ENCODE peak calls at places on chromosomes 6 and 20, in six cellular contexts. W is HFF-Myc, S is HepG2, F is choroid plexus epithelial cell, N is mucosa of descending colon, E is lower lobe of right lung. X is an unnamed sample.

GRCh38 chr6:13368716-13369115 is 40.4 kb upstream of the TBC1D7 start:
- DNase-seq in W (no peak), S (no peak), F (no peak), N (no peak), E (no peak), X (peak)

GRCh38 chr6:106870069-106870468 is 104.5 kb downstream of the CD24 start:
- DNase-seq in W (no peak), S (peak), F (peak), N (no peak), E (no peak), X (peak)

GRCh38 chr6:88814909-88815308 is 148.5 kb downstream of the RNGTT start:
- DNase-seq in W (no peak), S (peak), F (no peak), N (no peak), E (no peak), X (no peak)

GRCh38 chr20:34037121-34037520 is 43.4 kb downstream of the RALY start:
- DNase-seq in W (no peak), S (no peak), F (peak), N (no peak), E (no peak), X (no peak)

GRCh38 chr6:21595951-21596378 is 2.4 kb downstream of the SOX4 start:
- DNase-seq in W (no peak), S (no peak), F (no peak), N (no peak), E (no peak), X (no peak)

GRCh38 chr6:158408552-158409130 is 96.4 kb downstream of the TULP4 start:
- DNase-seq in W (no peak), S (no peak), F (peak), N (no peak), E (no peak), X (peak)

GRCh38 chr6:111870054-111870750 is 3.0 kb downstream of the FYN start:
- DNase-seq in W (no peak), S (peak), F (no peak), N (no peak), E (no peak), X (no peak)

GRCh38 chr6:19866900-19867627 is 29.9 kb downstream of the ID4 start:
- DNase-seq in W (peak), S (peak), F (peak), N (no peak), E (no peak), X (peak)

GRCh38 chr6:73854998-73855718 is 159.2 kb downstream of the CD109 start:
- DNase-seq in W (peak), S (peak), F (peak), N (peak), E (no peak), X (peak)

GRCh38 chr6:132218063-132218696 is 183.1 kb downstream of the MOXD1 start:
- DNase-seq in W (no peak), S (peak), F (peak), N (no peak), E (no peak), X (peak)

GRCh38 chr6:75893058-75893775 is 144.2 kb downstream of the MYO6 start:
- DNase-seq in W (peak), S (peak), F (peak), N (no peak), E (no peak), X (peak)

GRCh38 chr6:111657146-111657545 is 51.5 kb upstream of the TRAF3IP2 start:
- DNase-seq in W (no peak), S (peak), F (peak), N (no peak), E (no peak), X (peak)

GRCh38 chr6:156658186-156658585 is 119.0 kb upstream of the ARID1B start:
- DNase-seq in W (peak), S (no peak), F (peak), N (no peak), E (no peak), X (peak)

GRCh38 chr20:10167025-10167424 is 51.6 kb upstream of the SNAP25 start:
- DNase-seq in W (no peak), S (no peak), F (no peak), N (no peak), E (no peak), X (no peak)

GRCh38 chr6:474454-475185 is 83.1 kb downstream of the IRF4 start:
- DNase-seq in W (no peak), S (no peak), F (peak), N (peak), E (no peak), X (no peak)

GRCh38 chr6:51989789-51990188 is 97.6 kb downstream of the PKHD1 start:
- DNase-seq in W (no peak), S (no peak), F (no peak), N (no peak), E (no peak), X (no peak)

GRCh38 chr6:119979862-119980261 is 630.3 kb upstream of the MAN1A1 start:
- DNase-seq in W (no peak), S (peak), F (peak), N (no peak), E (no peak), X (peak)

GRCh38 chr20:62069741-62070216 is 4.1 kb upstream of the TAF4 start:
- DNase-seq in W (peak), S (no peak), F (peak), N (peak), E (no peak), X (peak)

GRCh38 chr20:57500235-57500634 is 24.7 kb downstream of the CTCFL start:
- DNase-seq in W (no peak), S (no peak), F (no peak), N (no peak), E (no peak), X (no peak)

GRCh38 chr20:10131612-10132345 is 86.9 kb upstream of the SNAP25 start:
- DNase-seq in W (peak), S (no peak), F (peak), N (no peak), E (no peak), X (peak)

GRCh38 chr20:50577175-50578018 is 67.2 kb downstream of the PTPN1 start:
- DNase-seq in W (no peak), S (no peak), F (no peak), N (peak), E (peak), X (no peak)

GRCh38 chr20:36802326-36803223 is 29.0 kb upstream of the DSN1 start:
- DNase-seq in W (no peak), S (no peak), F (peak), N (no peak), E (no peak), X (peak)

GRCh38 chr20:11379257-11380011 is 538.3 kb upstream of the BTBD3 start:
- DNase-seq in W (no peak), S (peak), F (peak), N (no peak), E (no peak), X (peak)

GRCh38 chr6:149934249-149935156 is 7.3 kb upstream of the ULBP2 start:
- DNase-seq in W (peak), S (peak), F (peak), N (peak), E (no peak), X (peak)

GRCh38 chr6:18118330-18118729 is 4.1 kb downstream of the NHLRC1 start:
- DNase-seq in W (no peak), S (no peak), F (no peak), N (no peak), E (no peak), X (no peak)

GRCh38 chr6:148854086-148854485 is 107.3 kb downstream of the UST start:
- DNase-seq in W (no peak), S (no peak), F (no peak), N (no peak), E (no peak), X (no peak)

GRCh38 chr6:44580901-44581300 is 193.4 kb downstream of the CDC5L start:
- DNase-seq in W (peak), S (no peak), F (peak), N (no peak), E (no peak), X (peak)

GRCh38 chr20:63783970-63784369 is 44.4 kb downstream of the SLC2A4RG start:
- DNase-seq in W (no peak), S (no peak), F (no peak), N (no peak), E (no peak), X (no peak)

GRCh38 chr6:157064502-157064901 is 258.8 kb downstream of the TMEM242 start:
- DNase-seq in W (no peak), S (no peak), F (no peak), N (no peak), E (no peak), X (no peak)

GRCh38 chr20:35539756-35540212 is 2.1 kb upstream of the ERGIC3 start:
- DNase-seq in W (no peak), S (peak), F (peak), N (peak), E (peak), X (peak)

GRCh38 chr6:130233332-130233731 is 10.6 kb upstream of the SAMD3 start:
- DNase-seq in W (no peak), S (no peak), F (peak), N (no peak), E (no peak), X (peak)

GRCh38 chr20:10297684-10298240 is 79.1 kb downstream of the SNAP25 start:
- DNase-seq in W (no peak), S (no peak), F (peak), N (no peak), E (no peak), X (no peak)

GRCh38 chr20:48286571-48287551 is 501.6 kb upstream of the SULF2 start:
- DNase-seq in W (no peak), S (peak), F (peak), N (no peak), E (no peak), X (no peak)

GRCh38 chr20:64049060-64049886 is at the start of gene SOX18:
- DNase-seq in W (no peak), S (no peak), F (peak), N (no peak), E (no peak), X (peak)

GRCh38 chr20:3374296-3374695 is 33.2 kb downstream of the DNAAF9 start:
- DNase-seq in W (no peak), S (no peak), F (no peak), N (no peak), E (no peak), X (no peak)

GRCh38 chr20:59751075-59751711 is 146.9 kb downstream of the PHACTR3 start:
- DNase-seq in W (no peak), S (peak), F (peak), N (peak), E (peak), X (peak)

GRCh38 chr6:146287691-146288369 is 255.8 kb upstream of the RAB32 start:
- DNase-seq in W (no peak), S (no peak), F (peak), N (no peak), E (no peak), X (peak)

GRCh38 chr6:90120327-90120726 is 176.3 kb downstream of the BACH2 start:
- DNase-seq in W (no peak), S (no peak), F (no peak), N (no peak), E (no peak), X (no peak)

GRCh38 chr20:48957521-48957920 is 36.0 kb downstream of the ARFGEF2 start:
- DNase-seq in W (no peak), S (no peak), F (no peak), N (no peak), E (no peak), X (peak)

DNA sequence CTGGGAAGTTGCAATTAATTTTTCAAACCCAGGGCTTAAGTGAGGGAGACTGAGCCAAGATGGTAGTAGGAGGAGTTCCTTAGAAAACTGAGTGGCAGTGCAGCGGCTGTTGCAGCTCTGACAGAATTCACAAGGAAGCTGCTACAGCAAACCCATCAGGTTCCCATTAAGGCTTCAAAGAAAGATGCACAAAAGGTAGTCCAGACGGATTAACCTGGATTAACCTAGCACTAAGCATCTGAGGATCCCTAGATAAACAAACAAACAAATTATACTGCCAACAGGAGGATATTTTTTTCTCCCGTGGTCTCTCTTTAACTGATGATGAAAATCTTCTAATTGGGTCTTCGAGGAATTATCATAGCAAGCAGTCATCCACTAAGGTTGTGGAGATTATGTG is 5.2 kb downstream of the TENT5A start:
- DNase-seq in W (no peak), S (no peak), F (no peak), N (no peak), E (no peak), X (no peak)
- H3K4me3 ChIP-seq in W (no peak), S (no peak), F (no peak), N (no peak), E (no peak), X (no peak)

GRCh38 chr6:34237722-34238506 is 1.2 kb downstream of the HMGA1 start:
- DNase-seq in W (no peak), S (peak), F (peak), N (peak), E (peak), X (peak)
- TF ChIP-seq CTCF in W (peak), S (peak), F (no peak), N (no peak), E (peak), X (peak)

GRCh38 chr6:26275663-26276062 is 89.3 kb upstream of the BTN3A2 start:
- DNase-seq in W (no peak), S (no peak), F (no peak), N (no peak), E (no peak), X (no peak)

GRCh38 chr6:26271640-26272090 is 93.3 kb upstream of the BTN3A2 start:
- DNase-seq in W (no peak), S (no peak), F (no peak), N (no peak), E (no peak), X (no peak)

GRCh38 chr6:26270903-26271639 is 93.9 kb upstream of the BTN3A2 start:
- DNase-seq in W (peak), S (no peak), F (peak), N (peak), E (peak), X (peak)

GRCh38 chr6:26272171-26272631 is 92.8 kb upstream of the BTN3A2 start:
- DNase-seq in W (no peak), S (no peak), F (peak), N (peak), E (peak), X (no peak)

DNA sequence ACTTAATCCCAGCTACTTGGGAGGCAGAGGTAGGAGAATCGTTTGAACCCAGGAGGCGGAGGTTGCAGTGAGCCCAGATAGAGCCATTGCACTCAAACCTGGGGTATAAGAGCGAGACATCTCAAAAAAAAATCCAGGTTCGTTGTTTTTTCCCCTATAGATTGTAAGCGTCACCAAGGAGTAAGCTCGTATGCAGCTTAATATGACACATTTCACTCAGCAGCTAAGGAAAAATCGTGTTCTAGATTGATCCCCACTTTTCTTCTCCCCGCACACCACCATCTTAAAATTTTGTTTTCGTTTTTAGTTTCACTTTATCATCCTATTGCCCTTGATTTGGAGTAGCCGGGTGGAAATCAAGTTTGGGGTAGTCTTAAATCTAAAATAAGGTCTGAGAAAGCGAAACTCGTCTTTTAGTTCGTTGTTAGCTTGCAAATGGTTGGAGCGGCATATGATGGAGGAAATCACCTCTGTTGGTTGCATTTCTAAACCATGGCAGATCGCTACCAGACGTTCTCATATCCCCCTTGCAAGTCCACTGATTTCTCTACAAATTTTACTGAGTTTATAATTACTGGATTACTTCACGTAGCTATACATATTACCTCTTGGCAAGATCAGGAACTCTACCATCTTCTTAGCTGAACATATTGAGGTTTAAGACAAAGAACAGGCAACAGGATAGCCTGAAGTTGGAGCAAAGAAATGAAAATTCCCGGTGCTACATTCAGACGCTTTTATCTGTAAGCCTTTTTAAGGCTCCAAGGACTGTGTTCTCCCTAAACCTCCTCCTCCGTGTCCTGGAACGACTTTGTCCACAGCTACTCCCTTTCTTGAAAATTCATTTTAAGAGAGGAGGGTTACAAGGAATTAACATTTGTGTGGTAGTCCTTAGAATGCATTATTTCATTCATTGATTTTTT is 91.1 kb upstream of the BTN3A2 start:
- DNase-seq in W (no peak), S (no peak), F (peak), N (no peak), E (no peak), X (peak)
- H3K4me3 ChIP-seq in W (peak), S (peak), F (peak), N (no peak), E (peak), X (peak)

DNA sequence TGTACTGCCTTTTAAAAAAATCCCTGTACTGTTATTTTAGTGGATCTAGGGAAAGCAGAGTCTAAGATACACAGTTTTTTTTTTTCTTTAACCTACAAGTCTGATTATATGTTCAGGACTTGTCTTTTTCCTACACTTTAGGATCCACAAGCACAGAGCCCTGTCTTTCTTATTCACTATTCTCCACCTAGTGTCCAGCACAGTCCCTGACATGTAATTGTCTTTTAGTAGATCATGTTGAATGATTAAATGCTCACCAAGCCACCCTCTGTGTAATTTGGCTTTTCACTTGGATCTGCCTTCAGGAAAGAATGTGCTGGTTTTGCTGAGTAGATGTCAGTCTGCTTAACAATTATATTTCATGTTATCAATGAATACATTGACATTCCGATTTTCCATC is 35.8 kb upstream of the YWHAB start:
- DNase-seq in W (no peak), S (no peak), F (peak), N (no peak), E (no peak), X (no peak)
- TF ChIP-seq CTCF in W (no peak), S (no peak), F (no peak), N (no peak), E (no peak), X (no peak)

DNA sequence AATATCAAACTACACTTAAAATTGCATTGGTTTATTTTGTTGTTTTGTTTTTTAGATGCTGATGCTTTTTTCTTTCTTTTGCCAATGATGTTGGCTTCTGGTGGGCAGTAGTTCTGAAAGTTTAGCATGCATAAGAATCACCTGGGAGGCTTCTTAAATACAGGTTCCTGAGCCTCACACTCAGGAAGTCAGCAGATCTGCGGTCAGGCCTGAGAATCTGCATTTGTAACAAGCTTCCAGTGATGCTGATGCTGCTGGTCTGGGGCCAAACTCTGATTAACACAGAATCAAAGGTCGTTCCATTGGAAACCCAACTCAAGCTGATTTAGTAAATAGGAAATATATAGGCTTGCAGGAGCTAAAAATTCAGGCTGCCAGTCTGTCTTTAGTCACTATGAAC is 412.9 kb upstream of the SPTLC3 start:
- DNase-seq in W (no peak), S (no peak), F (no peak), N (no peak), E (no peak), X (no peak)
- H3K4me3 ChIP-seq in W (no peak), S (no peak), F (no peak), N (no peak), E (no peak), X (no peak)

GRCh38 chr6:36924778-36925396 is 29.7 kb upstream of the PI16 start:
- DNase-seq in W (no peak), S (no peak), F (no peak), N (no peak), E (no peak), X (peak)

GRCh38 chr6:36917541-36918193 is 31.9 kb downstream of the C6orf89 start:
- DNase-seq in W (no peak), S (no peak), F (peak), N (no peak), E (peak), X (peak)

GRCh38 chr6:36920049-36920448 is 34.3 kb downstream of the C6orf89 start:
- DNase-seq in W (no peak), S (no peak), F (no peak), N (no peak), E (no peak), X (no peak)

GRCh38 chr6:36924131-36924530 is 30.4 kb upstream of the PI16 start:
- DNase-seq in W (no peak), S (no peak), F (peak), N (no peak), E (no peak), X (peak)

GRCh38 chr6:36920546-36920945 is 34.0 kb upstream of the PI16 start:
- DNase-seq in W (no peak), S (no peak), F (no peak), N (no peak), E (no peak), X (peak)
- TF ChIP-seq CTCF in W (no peak), S (no peak), F (no peak), N (no peak), E (no peak), X (no peak)

DNA sequence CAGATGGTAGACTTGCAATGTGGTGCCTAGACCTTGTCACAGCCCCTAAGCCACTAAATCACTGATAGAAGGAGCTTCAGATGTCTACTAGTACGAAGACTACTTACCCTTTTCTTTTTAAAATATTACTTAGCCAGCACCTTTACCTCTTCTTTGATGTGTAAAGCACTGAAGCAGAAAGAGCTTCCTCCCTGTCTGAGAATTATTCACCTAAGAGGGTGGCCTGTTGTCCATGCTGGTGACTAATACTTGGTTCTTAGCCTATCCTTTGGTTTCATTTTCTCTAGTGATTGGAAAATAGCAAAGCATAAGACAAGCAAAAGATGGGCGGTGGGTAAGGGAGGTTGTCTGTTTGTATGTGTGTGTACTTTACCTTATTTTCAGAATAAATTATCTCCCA is 794.6 kb downstream of the TFAP2A start:
- DNase-seq in W (no peak), S (no peak), F (no peak), N (no peak), E (no peak), X (no peak)
- H3K4me3 ChIP-seq in W (no peak), S (no peak), F (no peak), N (no peak), E (no peak), X (no peak)